ENCODE peak calls at places on chromosomes 5 and 9, in eight cellular contexts. V, L, X, G, A, I, M and U are unnamed samples.

GRCh38 chr5:127958421-127959011 is 125.0 kb upstream of the SLC12A2 start:
- DNase-seq in V (no peak), L (no peak), X (peak; percentile 55), G (no peak), A (no peak), I (no peak), M (peak; percentile 28), U (no peak)

GRCh38 chr9:219670-220365 is 5.2 kb downstream of the DOCK8 start:
- DNase-seq in V (no peak), L (no peak), X (no peak), G (no peak), A (no peak), I (peak; percentile 28), M (no peak), U (no peak)

GRCh38 chr5:1417586-1418225 is 27.5 kb downstream of the SLC6A3 start:
- DNase-seq in V (no peak), L (peak; percentile 43), X (no peak), G (no peak), A (no peak), I (peak; percentile 1), M (no peak), U (no peak)

GRCh38 chr5:169027456-169028118 is 273.4 kb downstream of the SLIT3 start:
- DNase-seq in V (no peak), L (no peak), X (no peak), G (no peak), A (no peak), I (no peak), M (no peak), U (no peak)

GRCh38 chr9:122477826-122478225 is at the start of gene OR1J1:
- DNase-seq in V (no peak), L (no peak), X (no peak), G (no peak), A (no peak), I (no peak), M (no peak), U (no peak)

GRCh38 chr9:16181539-16181938 is 628.7 kb downstream of the CCDC171 start:
- DNase-seq in V (no peak), L (no peak), X (no peak), G (no peak), A (no peak), I (no peak), M (no peak), U (no peak)

GRCh38 chr5:36373527-36374086 is 71.9 kb upstream of the RANBP3L start:
- DNase-seq in V (no peak), L (peak; percentile 89), X (no peak), G (no peak), A (peak; percentile 85), I (peak; percentile 63), M (peak; percentile 64), U (no peak)

GRCh38 chr9:116450378-116451139 is 236.5 kb upstream of the TRIM32 start:
- DNase-seq in V (no peak), L (no peak), X (no peak), G (no peak), A (no peak), I (no peak), M (peak; percentile 22), U (peak; percentile 90)

GRCh38 chr5:37789991-37790390 is 49.9 kb downstream of the GDNF start:
- DNase-seq in V (no peak), L (no peak), X (no peak), G (no peak), A (no peak), I (no peak), M (no peak), U (no peak)

GRCh38 chr5:37208883-37209808 is 40.0 kb downstream of the CPLANE1 start:
- DNase-seq in V (no peak), L (no peak), X (no peak), G (no peak), A (no peak), I (peak; percentile 32), M (no peak), U (no peak)

GRCh38 chr5:78588517-78588916 is 60.1 kb downstream of the LHFPL2 start:
- DNase-seq in V (no peak), L (no peak), X (no peak), G (no peak), A (no peak), I (no peak), M (no peak), U (no peak)

GRCh38 chr9:88766778-88767503 is 224.3 kb upstream of the S1PR3 start:
- DNase-seq in V (no peak), L (no peak), X (no peak), G (no peak), A (no peak), I (no peak), M (no peak), U (no peak)

GRCh38 chr9:3875371-3876132 is 349.8 kb upstream of the RFX3 start:
- DNase-seq in V (no peak), L (no peak), X (no peak), G (no peak), A (no peak), I (no peak), M (no peak), U (no peak)

GRCh38 chr5:166624573-166624972 is 1666.9 kb upstream of the WWC1 start:
- DNase-seq in V (no peak), L (no peak), X (no peak), G (no peak), A (no peak), I (no peak), M (no peak), U (no peak)

GRCh38 chr5:180589771-180590542 is 1.3 kb downstream of the SCGB3A1 start:
- DNase-seq in V (no peak), L (no peak), X (no peak), G (no peak), A (no peak), I (no peak), M (no peak), U (no peak)

GRCh38 chr5:50623666-50624065 is 42.8 kb upstream of the PARP8 start:
- DNase-seq in V (no peak), L (no peak), X (no peak), G (no peak), A (no peak), I (no peak), M (no peak), U (no peak)

GRCh38 chr9:16414451-16414850 is 456.0 kb downstream of the BNC2 start:
- DNase-seq in V (no peak), L (no peak), X (no peak), G (no peak), A (no peak), I (no peak), M (no peak), U (no peak)

GRCh38 chr9:33517373-33517772 is 6.7 kb upstream of the ANKRD18B start:
- DNase-seq in V (no peak), L (no peak), X (no peak), G (no peak), A (no peak), I (no peak), M (peak; percentile 55), U (peak; percentile 39)

GRCh38 chr5:150147580-150148407 is 7.9 kb downstream of the PDGFRB start:
- DNase-seq in V (no peak), L (peak; percentile 63), X (no peak), G (no peak), A (no peak), I (no peak), M (no peak), U (no peak)
- H3K4me1 ChIP-seq in V (no peaks in the 10 kb centered on the region), L (peaks cover 72% of the 10 kb centered on the region), X (peaks cover 36% of the 10 kb centered on the region), G (no peaks in the 10 kb centered on the region), A (peaks cover 34% of the 10 kb centered on the region), I (peaks cover 59% of the 10 kb centered on the region), M (peaks cover 55% of the 10 kb centered on the region), U (peaks cover 23% of the 10 kb centered on the region)

GRCh38 chr9:127698985-127699670 is 7.7 kb upstream of the CFAP157 start:
- DNase-seq in V (peak; percentile 84), L (peak; percentile 99), X (peak; percentile 98), G (peak; percentile 93), A (peak; percentile 99), I (peak; percentile 97), M (peak; percentile 95), U (peak; percentile 99)
- TF ChIP-seq CTCF in V (no peak), L (peak; percentile 28), X (no peak), G (no peak), A (no peak), I (peak; percentile 43), M (no peak), U (no peak)

GRCh38 chr5:138632900-138633489 is 57.8 kb upstream of the HSPA9 start:
- DNase-seq in V (no peak), L (peak; percentile 80), X (peak; percentile 76), G (peak; percentile 51), A (no peak), I (peak; percentile 42), M (peak; percentile 71), U (peak; percentile 70)

GRCh38 chr5:138635708-138636107 is 60.5 kb upstream of the HSPA9 start:
- DNase-seq in V (no peak), L (peak; percentile 52), X (no peak), G (no peak), A (no peak), I (no peak), M (no peak), U (no peak)

GRCh38 chr5:138637256-138637655 is 62.1 kb upstream of the HSPA9 start:
- DNase-seq in V (no peak), L (peak; percentile 12), X (no peak), G (no peak), A (no peak), I (no peak), M (no peak), U (no peak)

GRCh38 chr5:138636401-138636944 is 61.3 kb upstream of the HSPA9 start:
- DNase-seq in V (no peak), L (peak; percentile 26), X (no peak), G (no peak), A (no peak), I (no peak), M (no peak), U (no peak)

GRCh38 chr5:138635268-138635667 is 60.1 kb upstream of the HSPA9 start:
- DNase-seq in V (no peak), L (peak; percentile 70), X (no peak), G (no peak), A (no peak), I (no peak), M (peak; percentile 65), U (no peak)
- H3K4me3 ChIP-seq in V (no peak overlapping the region), L (no peak overlapping the region), X (no peak overlapping the region), G (no peak overlapping the region), A (no peak overlapping the region), I (no peak overlapping the region), M (no peak overlapping the region), U (no peak overlapping the region)

GRCh38 chr9:20227166-20227874 is 395.0 kb downstream of the MLLT3 start:
- DNase-seq in V (no peak), L (no peak), X (no peak), G (no peak), A (no peak), I (no peak), M (no peak), U (no peak)

GRCh38 chr9:20225841-20226240 is 396.5 kb downstream of the MLLT3 start:
- DNase-seq in V (no peak), L (no peak), X (no peak), G (no peak), A (no peak), I (no peak), M (no peak), U (no peak)

GRCh38 chr9:20228096-20228495 is 394.2 kb downstream of the MLLT3 start:
- DNase-seq in V (no peak), L (no peak), X (no peak), G (no peak), A (no peak), I (no peak), M (no peak), U (no peak)

GRCh38 chr9:20226345-20226744 is 396.0 kb downstream of the MLLT3 start:
- DNase-seq in V (no peak), L (no peak), X (no peak), G (no peak), A (no peak), I (no peak), M (no peak), U (no peak)

GRCh38 chr9:20224756-20225155 is 397.5 kb downstream of the MLLT3 start:
- DNase-seq in V (no peak), L (no peak), X (no peak), G (no peak), A (no peak), I (no peak), M (no peak), U (no peak)
- H3K4me1 ChIP-seq in V (peaks cover 4% of the 10 kb centered on the region), L (no peaks in the 10 kb centered on the region), X (no peaks in the 10 kb centered on the region), G (no peaks in the 10 kb centered on the region), A (peaks cover 4% of the 10 kb centered on the region), I (no peaks in the 10 kb centered on the region), M (no peaks in the 10 kb centered on the region), U (peaks cover 35% of the 10 kb centered on the region)